ENCODE peak calls at places on chromosomes 13 and 19, in five cellular contexts. One of them, this sample, is unnamed.

GRCh38 chr13:73173160-73173905 is 114.5 kb downstream of the KLF5 start:
- DNase-seq in CD8-positive, alpha-beta T cell: no peak
- DNase-seq in fibroblast of mammary gland: no peak
- DNase-seq in heart left ventricle: no peak
- DNase-seq in IMR-90: no peak
- DNase-seq in this sample: no peak

GRCh38 chr19:36573948-36574726 is 1.0 kb upstream of the ZNF529 start:
- DNase-seq in CD8-positive, alpha-beta T cell: no peak
- DNase-seq in IMR-90: peak
- DNase-seq in fibroblast of mammary gland: peak
- DNase-seq in heart left ventricle: no peak
- DNase-seq in this sample: no peak

GRCh38 chr13:34657716-34658115 is 284.4 kb upstream of the NBEA start:
- DNase-seq in IMR-90: peak
- DNase-seq in heart left ventricle: no peak
- DNase-seq in CD8-positive, alpha-beta T cell: no peak
- DNase-seq in fibroblast of mammary gland: peak
- DNase-seq in this sample: no peak

GRCh38 chr13:58919551-58919950 is 1244.2 kb downstream of the DIAPH3 start:
- DNase-seq in IMR-90: no peak
- DNase-seq in CD8-positive, alpha-beta T cell: no peak
- DNase-seq in heart left ventricle: no peak
- DNase-seq in fibroblast of mammary gland: no peak
- DNase-seq in this sample: no peak

GRCh38 chr19:49212302-49212701 is 54.7 kb downstream of the TRPM4 start:
- DNase-seq in fibroblast of mammary gland: peak
- DNase-seq in IMR-90: no peak
- DNase-seq in CD8-positive, alpha-beta T cell: no peak
- DNase-seq in heart left ventricle: no peak
- DNase-seq in this sample: no peak

GRCh38 chr13:44833626-44834025 is 155.6 kb downstream of the NUFIP1 start:
- DNase-seq in heart left ventricle: no peak
- DNase-seq in CD8-positive, alpha-beta T cell: no peak
- DNase-seq in fibroblast of mammary gland: no peak
- DNase-seq in IMR-90: no peak
- DNase-seq in this sample: no peak

GRCh38 chr13:28147489-28147888 is 9.1 kb downstream of the PAN3 start:
- DNase-seq in CD8-positive, alpha-beta T cell: no peak
- DNase-seq in fibroblast of mammary gland: peak
- DNase-seq in heart left ventricle: no peak
- DNase-seq in IMR-90: peak
- DNase-seq in this sample: no peak

GRCh38 chr13:81957121-81957520 is 1616.2 kb upstream of the SPRY2 start:
- DNase-seq in fibroblast of mammary gland: no peak
- DNase-seq in heart left ventricle: no peak
- DNase-seq in CD8-positive, alpha-beta T cell: no peak
- DNase-seq in IMR-90: no peak
- DNase-seq in this sample: no peak

GRCh38 chr19:10662384-10663251 is 8.5 kb downstream of the ILF3 start:
- DNase-seq in CD8-positive, alpha-beta T cell: no peak
- DNase-seq in IMR-90: peak
- DNase-seq in heart left ventricle: no peak
- DNase-seq in fibroblast of mammary gland: peak
- DNase-seq in this sample: no peak

GRCh38 chr19:17966497-17967257 is at the start of gene KCNN1:
- DNase-seq in heart left ventricle: no peak
- DNase-seq in CD8-positive, alpha-beta T cell: no peak
- DNase-seq in IMR-90: no peak
- DNase-seq in fibroblast of mammary gland: no peak
- DNase-seq in this sample: no peak

GRCh38 chr19:56701895-56702294 is 30.3 kb upstream of the ZNF835 start:
- DNase-seq in fibroblast of mammary gland: no peak
- DNase-seq in CD8-positive, alpha-beta T cell: no peak
- DNase-seq in IMR-90: no peak
- DNase-seq in heart left ventricle: no peak
- DNase-seq in this sample: no peak

GRCh38 chr13:52737900-52738299 is 1.7 kb downstream of the CNMD start:
- DNase-seq in fibroblast of mammary gland: no peak
- DNase-seq in IMR-90: no peak
- DNase-seq in CD8-positive, alpha-beta T cell: no peak
- DNase-seq in heart left ventricle: no peak
- DNase-seq in this sample: no peak

GRCh38 chr19:45780146-45780447 is 2.2 kb downstream of the DMPK start:
- DNase-seq in IMR-90: no peak
- DNase-seq in CD8-positive, alpha-beta T cell: no peak
- DNase-seq in heart left ventricle: no peak
- DNase-seq in fibroblast of mammary gland: no peak
- DNase-seq in this sample: no peak

GRCh38 chr19:18781885-18782527 is 9.1 kb downstream of the COMP start:
- DNase-seq in CD8-positive, alpha-beta T cell: no peak
- DNase-seq in fibroblast of mammary gland: no peak
- DNase-seq in heart left ventricle: no peak
- DNase-seq in IMR-90: no peak
- DNase-seq in this sample: no peak

GRCh38 chr19:55516878-55517620 is 19.9 kb downstream of the SBK2 start:
- DNase-seq in heart left ventricle: peak
- DNase-seq in fibroblast of mammary gland: peak
- DNase-seq in IMR-90: peak
- DNase-seq in CD8-positive, alpha-beta T cell: peak
- DNase-seq in this sample: peak

GRCh38 chr13:45107539-45107938 is 12.8 kb upstream of the GTF2F2 start:
- DNase-seq in IMR-90: no peak
- DNase-seq in fibroblast of mammary gland: no peak
- DNase-seq in CD8-positive, alpha-beta T cell: no peak
- DNase-seq in heart left ventricle: no peak
- DNase-seq in this sample: no peak

GRCh38 chr19:35628264-35628564 is 622 bp upstream of the RBM42 start:
- DNase-seq in heart left ventricle: no peak
- DNase-seq in IMR-90: no peak
- DNase-seq in CD8-positive, alpha-beta T cell: no peak
- DNase-seq in fibroblast of mammary gland: no peak
- DNase-seq in this sample: no peak

GRCh38 chr13:32587014-32587773 is 942 bp downstream of the PDS5B start:
- DNase-seq in fibroblast of mammary gland: peak
- DNase-seq in IMR-90: peak
- DNase-seq in heart left ventricle: peak
- DNase-seq in CD8-positive, alpha-beta T cell: peak
- DNase-seq in this sample: peak

GRCh38 chr13:43785681-43786471 is 896 bp downstream of the ENOX1 start:
- DNase-seq in CD8-positive, alpha-beta T cell: no peak
- DNase-seq in heart left ventricle: peak
- DNase-seq in fibroblast of mammary gland: peak
- DNase-seq in IMR-90: peak
- DNase-seq in this sample: peak

GRCh38 chr19:45753548-45753947 is 15.5 kb downstream of the SIX5 start:
- DNase-seq in fibroblast of mammary gland: no peak
- DNase-seq in heart left ventricle: no peak
- DNase-seq in IMR-90: no peak
- DNase-seq in CD8-positive, alpha-beta T cell: no peak
- DNase-seq in this sample: no peak

GRCh38 chr13:19860884-19861655 is 2.4 kb downstream of the ZMYM5 start:
- DNase-seq in heart left ventricle: no peak
- DNase-seq in CD8-positive, alpha-beta T cell: no peak
- DNase-seq in fibroblast of mammary gland: peak
- DNase-seq in IMR-90: peak
- DNase-seq in this sample: peak

GRCh38 chr13:21343659-21344058 is 115.4 kb downstream of the ZDHHC20 start:
- DNase-seq in CD8-positive, alpha-beta T cell: no peak
- DNase-seq in heart left ventricle: no peak
- DNase-seq in IMR-90: no peak
- DNase-seq in fibroblast of mammary gland: no peak
- DNase-seq in this sample: no peak

GRCh38 chr13:36377822-36378480 is 31.8 kb upstream of the SPART start:
- DNase-seq in heart left ventricle: no peak
- DNase-seq in fibroblast of mammary gland: no peak
- DNase-seq in CD8-positive, alpha-beta T cell: no peak
- DNase-seq in IMR-90: peak
- DNase-seq in this sample: no peak

GRCh38 chr19:6048348-6048747 is 62.0 kb downstream of the RFX2 start:
- DNase-seq in fibroblast of mammary gland: no peak
- DNase-seq in CD8-positive, alpha-beta T cell: no peak
- DNase-seq in heart left ventricle: no peak
- DNase-seq in IMR-90: no peak
- DNase-seq in this sample: no peak

GRCh38 chr13:49112782-49113525 is 107.2 kb upstream of the MLNR start:
- DNase-seq in heart left ventricle: no peak
- DNase-seq in fibroblast of mammary gland: peak
- DNase-seq in CD8-positive, alpha-beta T cell: no peak
- DNase-seq in IMR-90: peak
- DNase-seq in this sample: no peak

GRCh38 chr13:110565296-110565695 is 3.8 kb upstream of the RAB20 start:
- DNase-seq in IMR-90: no peak
- DNase-seq in heart left ventricle: no peak
- DNase-seq in fibroblast of mammary gland: no peak
- DNase-seq in CD8-positive, alpha-beta T cell: no peak
- DNase-seq in this sample: no peak

GRCh38 chr13:90047600-90047999 is 1299.9 kb upstream of the MIR17HG start:
- DNase-seq in heart left ventricle: no peak
- DNase-seq in CD8-positive, alpha-beta T cell: no peak
- DNase-seq in IMR-90: no peak
- DNase-seq in fibroblast of mammary gland: no peak
- DNase-seq in this sample: no peak

GRCh38 chr19:3783660-3784584 is 2.3 kb downstream of the MATK start:
- DNase-seq in IMR-90: no peak
- DNase-seq in CD8-positive, alpha-beta T cell: no peak
- DNase-seq in heart left ventricle: no peak
- DNase-seq in fibroblast of mammary gland: no peak
- DNase-seq in this sample: peak

GRCh38 chr19:42176990-42177685 is 40.3 kb downstream of the DEDD2 start:
- DNase-seq in heart left ventricle: peak
- DNase-seq in fibroblast of mammary gland: peak
- DNase-seq in IMR-90: peak
- DNase-seq in CD8-positive, alpha-beta T cell: peak
- DNase-seq in this sample: peak
- H3K4me3 ChIP-seq in heart left ventricle: peak
- H3K4me3 ChIP-seq in fibroblast of mammary gland: no peak
- H3K4me3 ChIP-seq in IMR-90: peak
- H3K4me3 ChIP-seq in CD8-positive, alpha-beta T cell: peak
- H3K4me3 ChIP-seq in this sample: peak

GRCh38 chr13:97257228-97257755 is 35.2 kb downstream of the MBNL2 start:
- DNase-seq in IMR-90: no peak
- DNase-seq in fibroblast of mammary gland: no peak
- DNase-seq in CD8-positive, alpha-beta T cell: no peak
- DNase-seq in heart left ventricle: no peak
- DNase-seq in this sample: no peak
- H3K4me3 ChIP-seq in IMR-90: no peak
- H3K4me3 ChIP-seq in fibroblast of mammary gland: no peak
- H3K4me3 ChIP-seq in CD8-positive, alpha-beta T cell: no peak
- H3K4me3 ChIP-seq in heart left ventricle: no peak
- H3K4me3 ChIP-seq in this sample: no peak

GRCh38 chr19:57903298-57904174 is 12.9 kb downstream of the ZNF417 start:
- DNase-seq in IMR-90: peak
- DNase-seq in fibroblast of mammary gland: peak
- DNase-seq in heart left ventricle: no peak
- DNase-seq in CD8-positive, alpha-beta T cell: no peak
- DNase-seq in this sample: no peak

GRCh38 chr19:57905258-57905657 is 11.1 kb downstream of the ZNF417 start:
- DNase-seq in heart left ventricle: no peak
- DNase-seq in fibroblast of mammary gland: no peak
- DNase-seq in IMR-90: no peak
- DNase-seq in CD8-positive, alpha-beta T cell: no peak
- DNase-seq in this sample: no peak

DNA sequence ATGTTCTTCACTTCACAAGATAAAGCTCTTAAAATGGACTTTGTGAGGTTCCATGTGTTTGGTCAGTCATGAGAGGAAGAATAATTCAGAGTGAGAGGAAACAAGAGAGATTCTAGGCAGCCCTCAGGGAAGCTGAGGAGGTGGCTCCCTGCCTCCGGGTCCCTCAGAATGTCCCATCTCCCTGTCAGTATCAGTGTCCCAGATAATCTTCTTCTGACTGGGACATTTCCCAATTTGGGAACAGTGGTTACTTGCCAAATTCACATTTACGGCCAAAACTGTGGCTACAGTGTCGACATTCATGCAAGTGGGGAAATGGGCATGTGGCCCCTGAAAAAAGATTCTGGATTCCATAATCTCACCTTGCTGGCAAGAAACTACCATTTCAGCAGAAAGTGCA is 9.0 kb downstream of the ZNF417 start:
- DNase-seq in heart left ventricle: no peak
- DNase-seq in IMR-90: no peak
- DNase-seq in fibroblast of mammary gland: no peak
- DNase-seq in CD8-positive, alpha-beta T cell: no peak
- DNase-seq in this sample: no peak
- H3K4me3 ChIP-seq in heart left ventricle: no peak
- H3K4me3 ChIP-seq in IMR-90: no peak
- H3K4me3 ChIP-seq in fibroblast of mammary gland: no peak
- H3K4me3 ChIP-seq in CD8-positive, alpha-beta T cell: no peak
- H3K4me3 ChIP-seq in this sample: no peak

DNA sequence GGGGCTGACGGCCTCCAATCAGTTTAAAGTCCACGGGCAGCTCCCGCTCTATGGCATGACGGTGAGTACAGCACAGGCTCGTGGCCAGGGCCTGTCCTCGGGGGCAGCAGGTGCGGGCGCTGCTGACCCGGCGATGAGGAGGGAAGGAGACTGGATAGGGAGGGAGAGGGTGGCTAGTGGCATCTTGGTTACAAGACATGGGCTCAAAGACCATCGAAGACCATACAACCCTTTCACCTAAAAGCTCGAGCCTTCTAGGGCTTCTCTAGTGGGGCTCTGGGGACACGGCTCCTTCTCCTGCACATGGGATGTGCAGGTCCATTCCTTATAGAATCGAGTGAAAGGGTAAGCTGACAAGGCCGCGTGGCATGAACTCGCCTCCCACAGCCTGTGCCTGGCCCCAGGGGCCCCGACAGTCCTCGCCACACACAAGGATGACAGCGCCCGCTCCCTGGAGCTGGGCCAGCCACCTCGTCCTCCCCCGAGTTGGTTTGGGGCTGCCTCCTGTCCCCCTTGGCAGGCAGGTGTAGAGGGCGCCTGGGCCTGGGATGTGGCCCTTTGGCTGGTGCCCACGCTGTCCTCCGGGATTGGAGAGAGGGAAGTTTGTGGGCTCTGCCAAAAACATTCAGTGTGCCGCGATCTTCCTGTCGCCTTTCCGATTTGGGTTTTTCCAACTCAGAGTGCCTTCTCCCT is 137.6 kb downstream of the STK24 start:
- DNase-seq in CD8-positive, alpha-beta T cell: no peak
- DNase-seq in heart left ventricle: no peak
- DNase-seq in fibroblast of mammary gland: no peak
- DNase-seq in IMR-90: no peak
- DNase-seq in this sample: no peak
- H3K4me3 ChIP-seq in CD8-positive, alpha-beta T cell: no peak
- H3K4me3 ChIP-seq in heart left ventricle: no peak
- H3K4me3 ChIP-seq in fibroblast of mammary gland: no peak
- H3K4me3 ChIP-seq in IMR-90: no peak
- H3K4me3 ChIP-seq in this sample: no peak

DNA sequence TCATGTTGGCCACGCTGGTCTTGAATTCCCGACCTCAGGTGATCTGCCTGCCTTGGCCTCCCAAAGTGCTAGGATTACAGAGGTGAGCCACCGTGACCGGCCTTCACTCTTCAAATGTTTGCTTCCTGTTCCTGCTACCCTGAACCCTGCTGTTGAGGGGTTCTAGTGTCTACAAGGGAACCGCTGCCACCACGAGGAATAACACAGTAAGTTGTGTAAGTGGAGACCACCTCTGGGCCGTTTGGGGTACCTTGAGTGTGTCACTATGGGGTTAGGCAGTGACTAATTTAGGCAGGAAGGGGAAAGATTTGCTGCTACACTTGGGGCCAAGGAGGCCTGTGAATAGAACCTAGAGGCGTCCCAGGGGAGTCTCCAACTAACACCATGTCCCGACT is 2.2 kb upstream of the MYADM start:
- DNase-seq in IMR-90: no peak
- DNase-seq in heart left ventricle: no peak
- DNase-seq in fibroblast of mammary gland: peak
- DNase-seq in CD8-positive, alpha-beta T cell: no peak
- DNase-seq in this sample: no peak
- H3K4me3 ChIP-seq in IMR-90: peak
- H3K4me3 ChIP-seq in heart left ventricle: peak
- H3K4me3 ChIP-seq in fibroblast of mammary gland: peak
- H3K4me3 ChIP-seq in CD8-positive, alpha-beta T cell: peak
- H3K4me3 ChIP-seq in this sample: no peak

This sample was measured in spleen.